ENCODE peak calls at places on chromosomes 12 and 14, in five cellular contexts. One of them, this sample, is unnamed.

GRCh38 chr12:92056290-92056689 is 89.4 kb downstream of the BTG1 start:
- DNase-seq in H9: no peak
- DNase-seq in H1: no peak
- DNase-seq in neuronal stem cell: no peak
- DNase-seq in mesenchymal stem cell: no peak
- DNase-seq in this sample: no peak

GRCh38 chr12:2631613-2632350 is 163.0 kb upstream of the FKBP4 start:
- DNase-seq in mesenchymal stem cell: no peak
- DNase-seq in neuronal stem cell: no peak
- DNase-seq in H1: no peak
- DNase-seq in H9: no peak
- DNase-seq in this sample: peak; percentile 26

GRCh38 chr12:75086086-75087038 is 123.3 kb downstream of the KCNC2 start:
- DNase-seq in neuronal stem cell: no peak
- DNase-seq in H9: no peak
- DNase-seq in H1: no peak
- DNase-seq in mesenchymal stem cell: peak; percentile 9
- DNase-seq in this sample: no peak

GRCh38 chr14:60650382-60650961 is 1.2 kb upstream of the SIX1 start:
- DNase-seq in H1: no peak
- DNase-seq in H9: no peak
- DNase-seq in mesenchymal stem cell: no peak
- DNase-seq in neuronal stem cell: peak; percentile 21
- DNase-seq in this sample: no peak

GRCh38 chr12:22684526-22685118 is 59.7 kb downstream of the ETNK1 start:
- DNase-seq in mesenchymal stem cell: peak; percentile 61
- DNase-seq in neuronal stem cell: peak; percentile 27
- DNase-seq in H9: no peak
- DNase-seq in H1: no peak
- DNase-seq in this sample: peak; percentile 76

GRCh38 chr14:55399183-55399582 is 12.4 kb downstream of the ATG14 start:
- DNase-seq in neuronal stem cell: no peak
- DNase-seq in mesenchymal stem cell: no peak
- DNase-seq in H1: no peak
- DNase-seq in H9: no peak
- DNase-seq in this sample: peak; percentile 60

GRCh38 chr12:12872139-12872933 is 19.0 kb upstream of the GPRC5A start:
- DNase-seq in H1: no peak
- DNase-seq in H9: peak; percentile 54
- DNase-seq in mesenchymal stem cell: peak; percentile 77
- DNase-seq in neuronal stem cell: no peak
- DNase-seq in this sample: peak; percentile 99

GRCh38 chr12:86727151-86727550 is 471.0 kb upstream of the MGAT4C start:
- DNase-seq in H9: no peak
- DNase-seq in neuronal stem cell: no peak
- DNase-seq in H1: no peak
- DNase-seq in mesenchymal stem cell: peak; percentile 53
- DNase-seq in this sample: no peak

GRCh38 chr12:26871985-26872384 is 39.0 kb upstream of the ITPR2 start:
- DNase-seq in H9: no peak
- DNase-seq in H1: no peak
- DNase-seq in mesenchymal stem cell: no peak
- DNase-seq in neuronal stem cell: no peak
- DNase-seq in this sample: no peak

GRCh38 chr12:99054601-99055128 is 409.6 kb downstream of the APAF1 start:
- DNase-seq in H9: no peak
- DNase-seq in H1: no peak
- DNase-seq in neuronal stem cell: no peak
- DNase-seq in mesenchymal stem cell: no peak
- DNase-seq in this sample: no peak

GRCh38 chr12:105279460-105280056 is 43.6 kb upstream of the APPL2 start:
- DNase-seq in H9: peak; percentile 61
- DNase-seq in mesenchymal stem cell: no peak
- DNase-seq in neuronal stem cell: peak; percentile 9
- DNase-seq in H1: peak; percentile 56
- DNase-seq in this sample: peak; percentile 15

GRCh38 chr12:26195250-26195640 is at the start of gene SSPN:
- DNase-seq in H9: peak; percentile 67
- DNase-seq in H1: peak; percentile 63
- DNase-seq in mesenchymal stem cell: peak; percentile 44
- DNase-seq in neuronal stem cell: peak; percentile 12
- DNase-seq in this sample: peak; percentile 20

DNA sequence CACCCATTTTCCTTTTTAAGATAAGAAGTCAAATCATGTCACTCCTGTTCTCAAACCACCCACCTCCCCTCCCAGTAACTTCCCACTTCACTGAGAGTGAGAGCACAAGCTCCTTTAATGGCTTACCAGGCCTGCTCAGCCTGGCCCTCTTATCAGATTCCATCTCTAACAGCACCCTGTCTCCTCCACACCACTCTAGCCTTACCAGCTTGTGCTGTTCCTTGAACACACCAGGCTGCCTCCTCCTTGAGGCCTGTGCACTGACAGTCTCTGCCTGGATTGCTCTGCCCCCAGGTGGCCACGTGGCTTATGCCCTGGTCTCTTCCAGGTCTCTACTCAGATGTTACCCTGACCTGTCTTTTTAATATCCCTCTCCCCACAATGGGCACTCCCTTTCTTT is 40.1 kb upstream of the EVL start:
- DNase-seq in mesenchymal stem cell: peak; percentile 45
- DNase-seq in H9: peak; percentile 77
- DNase-seq in neuronal stem cell: no peak
- DNase-seq in H1: no peak
- DNase-seq in this sample: peak; percentile 79
- H3K9ac ChIP-seq in mesenchymal stem cell: no peak overlapping the region
- H3K9ac ChIP-seq in H9: no peak overlapping the region
- H3K9ac ChIP-seq in neuronal stem cell: no peak overlapping the region
- H3K9ac ChIP-seq in H1: no peak overlapping the region
- H3K9ac ChIP-seq in this sample: no peak overlapping the region

DNA sequence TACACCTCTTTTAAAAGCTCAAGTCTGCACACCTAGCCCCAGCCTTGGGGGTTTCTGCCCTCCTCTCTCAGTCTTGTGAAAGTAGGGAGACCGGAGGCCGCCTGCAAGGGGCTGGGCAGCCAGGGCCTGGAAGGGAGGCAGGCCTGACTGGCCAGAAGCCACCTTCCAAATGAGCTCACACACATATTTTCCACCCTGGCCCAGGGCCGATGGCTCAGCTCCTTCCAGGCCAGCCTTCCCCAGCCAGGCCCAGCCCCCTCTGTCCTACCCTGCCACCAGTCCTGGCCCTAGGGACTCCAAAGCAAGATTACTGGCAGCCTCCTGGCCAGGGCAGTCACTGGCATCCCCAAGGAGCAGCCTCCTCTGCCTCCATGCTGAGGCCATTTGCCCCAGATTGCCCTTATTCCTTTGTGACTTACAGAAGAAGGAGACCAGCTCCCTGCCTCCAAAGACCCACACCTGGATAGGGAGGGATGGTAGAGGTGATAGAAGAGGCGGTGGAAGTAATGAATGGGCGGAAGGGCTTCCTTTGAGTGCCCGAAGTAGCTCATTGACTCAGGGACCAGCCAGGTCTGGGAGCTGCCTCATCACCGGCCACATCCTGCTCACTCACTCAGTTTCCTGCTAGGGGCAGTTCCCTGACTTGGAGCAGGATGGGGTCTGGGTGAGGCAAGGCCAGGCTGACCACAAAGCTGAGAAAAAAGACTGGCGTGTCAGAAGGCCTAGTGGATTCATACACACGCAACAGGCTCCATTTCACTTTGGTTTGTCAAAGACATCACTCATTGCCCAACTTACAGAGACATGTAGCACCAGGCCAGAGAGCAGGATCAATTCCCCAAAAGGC is 14.8 kb downstream of the MMP14 start:
- DNase-seq in H9: no peak
- DNase-seq in H1: no peak
- DNase-seq in neuronal stem cell: no peak
- DNase-seq in mesenchymal stem cell: peak; percentile 96
- DNase-seq in this sample: peak; percentile 25
- H2AK5ac ChIP-seq in H9: no peak overlapping the region
- H2AK5ac ChIP-seq in H1: no peak overlapping the region
- H2AK5ac ChIP-seq in neuronal stem cell: no peak overlapping the region
- H2AK5ac ChIP-seq in mesenchymal stem cell: peak overlapping the region; percentile 37
- H2AK5ac ChIP-seq in this sample: peak overlapping the region; percentile 11

GRCh38 chr12:67741234-67741633 is 92.7 kb downstream of the DYRK2 start:
- DNase-seq in H9: no peak
- DNase-seq in H1: no peak
- DNase-seq in mesenchymal stem cell: no peak
- DNase-seq in neuronal stem cell: no peak
- DNase-seq in this sample: no peak
- H2BK12ac ChIP-seq in H9: no peak overlapping the region
- H2BK12ac ChIP-seq in H1: no peak overlapping the region
- H2BK12ac ChIP-seq in mesenchymal stem cell: no peak overlapping the region
- H2BK12ac ChIP-seq in neuronal stem cell: no peak overlapping the region
- H2BK12ac ChIP-seq in this sample: no peak overlapping the region

DNA sequence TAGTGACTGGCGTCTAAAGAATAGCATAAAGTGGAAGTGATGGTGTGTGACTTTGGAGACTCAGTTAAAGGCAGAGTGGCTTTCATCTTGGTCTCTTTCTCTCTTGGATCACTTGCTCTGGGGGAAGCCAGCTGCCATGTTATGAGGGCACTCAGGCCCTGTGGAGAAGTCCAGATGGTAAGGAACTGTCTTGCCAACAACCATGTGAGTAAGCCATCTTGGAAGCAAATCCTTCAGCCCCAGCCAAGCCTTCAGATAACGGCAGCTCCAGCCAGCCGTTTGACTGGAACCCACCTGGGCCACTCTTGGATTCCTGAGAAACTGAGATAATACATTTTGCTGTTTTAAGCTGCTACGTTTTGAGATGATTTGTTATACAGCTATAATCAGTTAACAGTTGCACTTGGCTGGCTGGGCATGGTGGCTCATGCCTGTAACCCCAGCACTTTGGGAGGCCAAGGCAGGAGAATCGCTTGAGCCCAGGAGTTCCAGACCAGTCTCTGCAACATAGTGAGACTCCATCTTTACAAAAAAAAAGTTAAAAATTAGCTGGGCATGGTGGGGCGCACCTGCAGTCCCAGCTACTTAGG is 7.7 kb upstream of the LRRC23 start:
- DNase-seq in H1: no peak
- DNase-seq in H9: no peak
- DNase-seq in mesenchymal stem cell: no peak
- DNase-seq in neuronal stem cell: no peak
- DNase-seq in this sample: no peak
- H3K9ac ChIP-seq in H1: no peak overlapping the region
- H3K9ac ChIP-seq in H9: no peak overlapping the region
- H3K9ac ChIP-seq in mesenchymal stem cell: no peak overlapping the region
- H3K9ac ChIP-seq in neuronal stem cell: peak overlapping the region; percentile 12
- H3K9ac ChIP-seq in this sample: no peak overlapping the region

This sample was measured in trophoblast cell.